ENCODE peak calls at places on chromosomes 3 and 15, in nine cellular contexts. E is fibroblast of lung, R is Karpas-422, Q is IMR-90, Z is neural progenitor cell, A is PC-3, J is neuronal stem cell, D is adipocyte, M is mesendoderm. N is an unnamed sample.

GRCh38 chr3:59424268-59425010 is 374.6 kb upstream of the CFAP20DC start:
- DNase-seq in E (peak), R (no peak), Q (peak), Z (no peak), A (peak), J (no peak), D (peak), M (no peak), N (no peak)

GRCh38 chr3:116442331-116443021 is 2.8 kb downstream of the LSAMP start:
- DNase-seq in E (no peak), R (no peak), Q (peak), Z (peak), A (no peak), J (no peak), D (no peak), M (no peak), N (no peak)

GRCh38 chr3:184944221-184944620 is 132.3 kb downstream of the VPS8 start:
- DNase-seq in E (no peak), R (no peak), Q (no peak), Z (peak), A (no peak), J (no peak), D (no peak), M (no peak), N (no peak)

GRCh38 chr3:76991165-76991564 is 48.7 kb upstream of the ROBO2 start:
- DNase-seq in E (no peak), R (no peak), Q (no peak), Z (no peak), A (peak), J (no peak), D (peak), M (no peak), N (no peak)

GRCh38 chr3:4866841-4867240 is 112.4 kb upstream of the BHLHE40 start:
- DNase-seq in E (peak), R (no peak), Q (peak), Z (no peak), A (peak), J (no peak), D (peak), M (no peak), N (no peak)

GRCh38 chr3:11820540-11821041 is 26.1 kb downstream of the TAMM41 start:
- DNase-seq in E (peak), R (no peak), Q (peak), Z (no peak), A (no peak), J (no peak), D (peak), M (peak), N (no peak)

GRCh38 chr3:194133661-194134230 is 2.2 kb upstream of the HES1 start:
- DNase-seq in E (peak), R (peak), Q (peak), Z (no peak), A (peak), J (peak), D (no peak), M (peak), N (no peak)

GRCh38 chr15:60713096-60714084 is 234.4 kb upstream of the ICE2 start:
- DNase-seq in E (peak), R (peak), Q (peak), Z (no peak), A (no peak), J (no peak), D (peak), M (no peak), N (no peak)

GRCh38 chr3:133821767-133822638 is 16.4 kb downstream of the SRPRB start:
- DNase-seq in E (peak), R (no peak), Q (peak), Z (peak), A (peak), J (no peak), D (peak), M (peak), N (peak)

DNA sequence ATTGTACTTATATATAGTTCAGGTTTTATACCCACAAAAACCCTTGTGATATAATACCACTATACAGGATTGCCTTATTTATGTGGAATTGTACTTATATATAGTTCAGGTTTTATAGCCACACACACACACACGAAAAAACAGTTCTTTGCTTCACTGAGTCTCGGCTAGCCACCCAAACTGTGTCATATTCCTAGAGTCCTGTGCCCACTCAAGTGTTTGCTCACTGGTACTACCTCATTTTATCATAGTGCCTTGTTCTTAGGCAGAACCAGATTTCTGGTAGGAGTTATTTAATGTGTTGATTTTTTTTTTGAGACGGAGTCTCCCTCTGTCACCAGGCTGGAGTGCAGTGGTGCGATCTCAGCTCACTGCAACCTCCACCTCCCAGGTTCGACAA is 12.5 kb downstream of the RASA2 start:
- DNase-seq in E (no peak), R (no peak), Q (no peak), Z (no peak), A (no peak), J (no peak), D (no peak), M (no peak), N (no peak)
- H3K9ac ChIP-seq in E (no peak), R (no peak), Q (no peak), Z (no peak), A (no peak), J (no peak), D (no peak), M (no peak), N (no peak)

DNA sequence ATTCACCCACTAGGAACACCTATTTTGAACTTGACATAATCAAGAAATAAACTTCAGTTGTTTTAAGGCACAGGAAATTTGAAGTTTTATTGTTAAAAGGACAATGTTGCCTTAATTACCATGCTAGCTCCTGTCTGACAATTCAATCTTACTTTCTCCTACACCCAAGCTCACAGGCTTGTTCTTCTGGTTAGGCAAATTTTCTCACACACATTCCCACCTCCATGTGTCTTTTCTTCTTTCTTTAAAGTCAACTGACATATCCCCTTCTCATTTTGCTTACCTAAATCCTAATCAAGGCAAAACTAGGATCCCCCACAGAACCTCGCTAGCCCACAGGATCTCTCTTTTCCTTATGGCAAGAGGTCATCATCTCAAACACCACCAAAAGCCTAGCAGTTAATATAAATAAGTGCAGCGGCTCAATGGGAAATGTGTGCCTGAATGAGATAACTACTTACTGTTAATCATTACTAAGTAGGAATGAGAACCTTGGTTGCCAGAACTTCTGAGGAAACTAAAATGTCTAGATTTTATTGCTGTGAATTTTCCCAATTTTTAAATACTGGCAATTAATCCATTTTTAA is 189.3 kb downstream of the PLCH1 start:
- DNase-seq in E (no peak), R (no peak), Q (no peak), Z (no peak), A (no peak), J (no peak), D (no peak), M (no peak), N (no peak)
- H3K9ac ChIP-seq in E (no peak), R (no peak), Q (no peak), Z (no peak), A (no peak), J (no peak), D (no peak), M (no peak), N (no peak)

DNA sequence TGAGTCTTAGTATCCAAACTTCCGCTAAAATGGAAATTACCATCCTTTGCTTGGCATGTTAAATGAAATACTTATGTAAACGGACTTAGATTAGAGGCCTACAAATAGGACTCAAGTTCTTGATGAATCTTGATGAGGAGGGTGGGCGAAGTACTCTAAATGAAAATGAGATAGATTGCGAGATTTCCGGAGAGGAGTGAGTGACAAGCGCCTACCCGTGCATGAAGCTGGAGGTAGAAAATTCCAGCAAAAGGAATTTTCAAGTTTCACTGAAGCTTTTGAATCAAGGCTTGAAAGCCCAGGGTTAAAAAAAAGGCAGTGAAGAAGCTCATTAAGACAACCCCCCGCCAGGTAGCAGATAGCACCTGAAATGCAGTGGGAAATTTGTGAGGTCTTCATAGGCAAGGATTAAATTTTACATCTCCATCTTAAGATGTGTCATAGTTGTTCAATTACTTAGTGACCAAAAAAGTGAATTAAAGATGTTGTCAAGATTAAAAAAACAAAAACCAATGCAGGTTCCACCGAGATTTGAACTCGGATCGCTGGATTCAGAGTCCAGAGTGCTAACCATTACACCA is 655 bp upstream of the RAB11A start:
- DNase-seq in E (no peak), R (no peak), Q (no peak), Z (peak), A (no peak), J (no peak), D (no peak), M (no peak), N (no peak)
- H3K9ac ChIP-seq in E (peak), R (peak), Q (no peak), Z (no peak), A (peak), J (no peak), D (peak), M (no peak), N (peak)

GRCh38 chr15:58987501-58988010 is at the start of gene RNF111:
- DNase-seq in E (peak), R (peak), Q (peak), Z (peak), A (peak), J (peak), D (peak), M (peak), N (peak)

GRCh38 chr15:58985443-58985842 is 2.0 kb upstream of the RNF111 start:
- DNase-seq in E (no peak), R (no peak), Q (peak), Z (peak), A (no peak), J (no peak), D (peak), M (peak), N (no peak)

GRCh38 chr15:58988011-58988785 is 735 bp downstream of the RNF111 start:
- DNase-seq in E (peak), R (peak), Q (peak), Z (peak), A (peak), J (peak), D (peak), M (peak), N (no peak)

GRCh38 chr15:58981808-58982475 is 5.5 kb upstream of the RNF111 start:
- DNase-seq in E (no peak), R (no peak), Q (no peak), Z (no peak), A (no peak), J (no peak), D (no peak), M (no peak), N (no peak)

GRCh38 chr15:58987036-58987435 is 427 bp upstream of the RNF111 start:
- DNase-seq in E (peak), R (no peak), Q (peak), Z (no peak), A (peak), J (no peak), D (peak), M (no peak), N (no peak)
- H3K9ac ChIP-seq in E (no peak), R (peak), Q (peak), Z (no peak), A (peak), J (no peak), D (peak), M (peak), N (peak)